ENCODE peak calls at places on chromosomes 11 and 22, in six cellular contexts. G is transverse colon, U is suprapubic skin, C is sigmoid colon, V is SK-N-SH, P is stomach. L is an unnamed sample. For H3K36me3, the result is how much of the 10 kb centered on the place peaks cover.

GRCh38 chr22:31451709-31452571 is 37.7 kb downstream of the EIF4ENIF1 start:
- DNase-seq in P (no peak), G (no peak), C (no peak), V (peak), U (no peak), L (no peak)

GRCh38 chr22:28899199-28899853 is 16.0 kb downstream of the ZNRF3 start:
- DNase-seq in C (peak), G (no peak), P (no peak), V (no peak), U (no peak), L (no peak)

GRCh38 chr11:68471360-68472340 is 11.1 kb downstream of the PPP6R3 start:
- DNase-seq in V (no peak), U (no peak), G (no peak), P (no peak), C (no peak), L (no peak)

GRCh38 chr11:692824-693414 is 2.1 kb downstream of the DEAF1 start:
- DNase-seq in C (no peak), V (no peak), G (no peak), U (no peak), P (no peak), L (no peak)

GRCh38 chr11:133919330-133920108 is 37.2 kb downstream of the IGSF9B start:
- DNase-seq in V (no peak), P (no peak), C (no peak), G (no peak), U (no peak), L (no peak)

GRCh38 chr11:6572215-6572614 is 31.2 kb downstream of the RRP8 start:
- DNase-seq in V (no peak), C (no peak), U (no peak), G (no peak), P (no peak), L (no peak)

GRCh38 chr11:66113132-66113856 is 43.2 kb downstream of the PACS1 start:
- DNase-seq in C (no peak), P (no peak), U (no peak), V (no peak), G (no peak), L (no peak)

GRCh38 chr11:123525511-123525918 is 95.4 kb downstream of the GRAMD1B start:
- DNase-seq in C (no peak), U (no peak), G (no peak), P (no peak), V (peak), L (no peak)

GRCh38 chr11:44235765-44236201 is 74.2 kb downstream of the ALX4 start:
- DNase-seq in U (no peak), G (no peak), P (no peak), C (no peak), V (no peak), L (no peak)

GRCh38 chr11:8832571-8833260 is 78.3 kb upstream of the AKIP1 start:
- DNase-seq in V (peak), C (peak), U (peak), P (peak), G (no peak), L (no peak)

GRCh38 chr22:50250555-50251471 is at the start of gene HDAC10:
- DNase-seq in C (peak), U (no peak), P (peak), V (peak), G (peak), L (no peak)

GRCh38 chr11:112805658-112806057 is 155.6 kb upstream of the NCAM1 start:
- DNase-seq in U (no peak), G (no peak), C (no peak), V (no peak), P (peak), L (no peak)

GRCh38 chr11:47518212-47518959 is 34.5 kb downstream of the CELF1 start:
- DNase-seq in P (no peak), C (no peak), G (no peak), U (no peak), V (no peak), L (no peak)
- TF ChIP-seq EP300 in P (no peak), C (no peak), G (no peak), U (no peak), V (no peak), L (no peak)

GRCh38 chr22:39502789-39503464 is 837 bp downstream of the MIEF1 start:
- DNase-seq in C (no peak), V (no peak), P (no peak), U (no peak), G (no peak), L (no peak)
- H3K36me3 ChIP-seq in C (under half), V (under half), P (under half), U (under half), G (under half), L (under half)

GRCh38 chr11:27401760-27402316 is 38.8 kb upstream of the CCDC34 start:
- DNase-seq in U (no peak), P (no peak), V (no peak), G (no peak), C (no peak), L (no peak)
- TF ChIP-seq EP300 in U (no peak), P (no peak), V (no peak), G (no peak), C (no peak), L (no peak)

DNA sequence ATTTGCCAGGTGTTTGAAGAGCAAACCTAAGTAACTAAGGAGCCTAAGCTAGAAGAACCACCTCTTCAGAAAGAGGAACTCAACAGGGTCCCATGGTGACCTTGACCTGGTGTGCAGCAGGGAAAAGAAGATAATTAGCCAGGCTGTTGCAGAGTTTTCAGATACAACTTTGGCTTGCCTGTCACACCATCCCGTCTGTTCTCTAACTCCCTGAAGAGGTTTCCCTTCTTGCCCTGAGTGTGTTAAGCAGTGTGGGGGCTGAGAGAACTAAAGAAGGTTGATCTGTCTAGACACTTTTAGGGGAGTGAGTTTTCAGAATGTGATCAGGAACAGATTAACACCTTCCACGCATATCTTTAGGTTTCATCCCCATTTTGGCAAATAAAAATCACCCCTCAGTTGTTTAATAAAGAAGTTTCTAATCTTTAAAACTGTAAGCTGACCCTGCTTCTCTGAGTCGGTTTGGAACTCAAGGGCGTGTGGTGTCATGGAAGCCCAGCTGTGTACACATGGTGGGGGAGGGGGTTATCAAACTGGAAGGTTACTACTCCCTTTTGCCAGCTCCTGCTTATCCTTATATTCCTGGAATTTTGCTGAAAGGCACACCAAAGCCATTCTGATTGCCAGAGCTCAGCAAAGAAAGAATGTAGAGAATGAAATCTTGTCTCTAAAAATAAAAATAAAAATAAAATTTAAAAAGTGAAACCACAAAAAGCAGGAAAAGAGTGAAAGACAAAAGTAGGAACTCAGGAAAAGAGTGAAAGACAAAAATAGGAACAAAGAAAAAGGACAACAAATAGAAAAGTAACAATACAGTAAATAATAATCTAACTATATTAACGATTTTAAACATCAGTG is 70.2 kb downstream of the DBX1 start:
- DNase-seq in C (no peak), P (peak), U (no peak), V (no peak), G (no peak), L (no peak)
- H3K36me3 ChIP-seq in C (half or more), P (under half), U (half or more), V (half or more), G (under half), L (under half)

DNA sequence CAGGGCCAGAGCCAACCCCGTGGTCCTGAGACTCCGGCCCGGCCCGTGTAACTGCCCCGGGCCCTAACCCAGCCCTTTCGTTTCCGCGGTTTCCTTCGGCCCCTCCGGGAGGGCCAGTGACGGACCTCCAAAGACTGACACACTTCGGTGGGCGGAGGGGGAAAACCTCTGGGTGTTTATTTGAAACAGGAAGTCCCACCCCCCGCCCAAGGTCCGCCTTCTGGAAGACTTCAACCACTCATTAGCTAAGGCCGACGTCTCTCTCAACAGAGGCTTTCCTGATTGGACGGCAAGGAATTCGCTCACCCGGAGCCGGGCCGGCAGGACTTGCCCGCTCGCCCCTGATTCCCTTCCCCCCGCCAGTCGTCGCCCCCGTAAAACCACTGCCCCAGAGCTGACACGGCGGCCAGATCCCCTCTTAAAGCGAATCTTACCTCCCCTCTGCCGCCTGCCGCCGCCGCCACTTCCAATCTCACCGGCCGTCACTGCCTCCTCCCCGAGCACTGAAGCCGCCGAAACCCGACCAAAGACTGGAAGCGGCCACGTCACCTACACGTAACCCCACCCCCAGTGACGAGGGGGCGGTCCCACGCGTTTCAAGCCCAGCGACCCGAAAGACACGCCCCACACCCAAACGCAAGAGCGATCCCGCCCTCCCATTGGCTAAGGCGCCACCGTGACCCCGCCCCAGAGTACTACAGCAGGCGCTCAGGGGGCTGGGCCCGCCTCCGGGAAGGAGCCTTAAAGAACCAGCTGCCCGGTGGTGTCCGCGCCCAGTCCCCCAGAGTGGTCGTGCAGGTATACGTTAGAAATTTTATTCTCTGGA is at the start of gene STX5:
- DNase-seq in V (peak), C (peak), G (peak), U (peak), P (peak), L (peak)
- TF ChIP-seq EP300 in V (no peak), C (no peak), G (no peak), U (no peak), P (no peak), L (peak)

GRCh38 chr11:70339066-70339465 is 59.3 kb upstream of the CTTN start:
- DNase-seq in G (no peak), U (no peak), C (no peak), V (no peak), P (no peak), L (no peak)

GRCh38 chr11:70338594-70338993 is 59.7 kb upstream of the CTTN start:
- DNase-seq in P (no peak), C (no peak), G (no peak), V (no peak), U (no peak), L (no peak)

GRCh38 chr11:70343631-70344030 is 54.7 kb upstream of the CTTN start:
- DNase-seq in P (no peak), U (no peak), C (no peak), G (no peak), V (no peak), L (no peak)

GRCh38 chr11:70341881-70342429 is 56.4 kb upstream of the CTTN start:
- DNase-seq in G (no peak), P (no peak), V (no peak), C (no peak), U (no peak), L (no peak)
- H3K36me3 ChIP-seq in G (under half), P (half or more), V (under half), C (half or more), U (half or more), L (under half)

L was measured in tibial nerve.